ENCODE peak calls at places on chromosome 4, in four cellular contexts. E is Peyer's patch, I is Caco-2, Y is body of pancreas. T is an unnamed sample.

GRCh38 chr4:182826391-182826790 is 90.8 kb downstream of the DCTD start:
- DNase-seq in E (no peak), I (no peak), Y (no peak), T (no peak)

GRCh38 chr4:15894923-15895411 is 43.6 kb downstream of the FGFBP1 start:
- DNase-seq in E (no peak), I (no peak), Y (no peak), T (no peak)

GRCh38 chr4:86481429-86481828 is 112.7 kb upstream of the PTPN13 start:
- DNase-seq in E (no peak), I (no peak), Y (no peak), T (no peak)

GRCh38 chr4:156335721-156336120 is 382.1 kb upstream of the CTSO start:
- DNase-seq in E (no peak), I (no peak), Y (no peak), T (no peak)

GRCh38 chr4:148834804-148835598 is 392.8 kb upstream of the NR3C2 start:
- DNase-seq in E (no peak), I (no peak), Y (no peak), T (no peak)

GRCh38 chr4:48138936-48139335 is 4.9 kb upstream of the TXK start:
- DNase-seq in E (no peak), I (no peak), Y (no peak), T (peak; percentile 72)

GRCh38 chr4:147816382-147817254 is 84.7 kb downstream of the ARHGAP10 start:
- DNase-seq in E (no peak), I (no peak), Y (no peak), T (no peak)

GRCh38 chr4:106530816-106531215 is 162.2 kb upstream of the GIMD1 start:
- DNase-seq in E (no peak), I (no peak), Y (no peak), T (no peak)

GRCh38 chr4:1347410-1347864 is 429 bp downstream of the UVSSA start:
- DNase-seq in E (peak; percentile 82), I (peak; percentile 71), Y (peak; percentile 76), T (no peak)

GRCh38 chr4:124631760-124632159 is 80.8 kb downstream of the ANKRD50 start:
- DNase-seq in E (no peak), I (peak; percentile 64), Y (peak; percentile 65), T (no peak)

GRCh38 chr4:70863099-70863790 is 23.6 kb upstream of the GRSF1 start:
- DNase-seq in E (no peak), I (no peak), Y (no peak), T (no peak)

GRCh38 chr4:119665718-119666117 is 37.1 kb upstream of the PDE5A start:
- DNase-seq in E (no peak), I (no peak), Y (no peak), T (no peak)

GRCh38 chr4:108446554-108446953 is 173.8 kb upstream of the RPL34 start:
- DNase-seq in E (peak; percentile 74), I (peak; percentile 93), Y (no peak), T (no peak)

GRCh38 chr4:25792200-25792791 is 70.5 kb downstream of the SEL1L3 start:
- DNase-seq in E (peak; percentile 68), I (peak; percentile 43), Y (peak; percentile 77), T (no peak)

GRCh38 chr4:85210353-85210752 is 243.9 kb upstream of the WDFY3 start:
- DNase-seq in E (no peak), I (no peak), Y (no peak), T (no peak)

GRCh38 chr4:183285886-183286285 is 34.2 kb downstream of the CLDN22 start:
- DNase-seq in E (no peak), I (no peak), Y (no peak), T (no peak)

GRCh38 chr4:90546114-90546513 is 418.9 kb downstream of the CCSER1 start:
- DNase-seq in E (no peak), I (no peak), Y (no peak), T (no peak)

GRCh38 chr4:11687727-11688126 is 259.0 kb upstream of the HS3ST1 start:
- DNase-seq in E (no peak), I (no peak), Y (no peak), T (no peak)

GRCh38 chr4:186617921-186618320 is 62.6 kb upstream of the MTNR1A start:
- DNase-seq in E (no peak), I (no peak), Y (no peak), T (no peak)

GRCh38 chr4:123090886-123091285 is 168.5 kb upstream of the NUDT6 start:
- DNase-seq in E (no peak), I (no peak), Y (no peak), T (no peak)

GRCh38 chr4:5165419-5166369 is 114.4 kb downstream of the STK32B start:
- DNase-seq in E (no peak), I (no peak), Y (no peak), T (no peak)

GRCh38 chr4:138175337-138175794 is 66.8 kb downstream of the SLC7A11 start:
- DNase-seq in E (no peak), I (no peak), Y (peak; percentile 64), T (no peak)

GRCh38 chr4:67725981-67726380 is 25.0 kb upstream of the UBA6 start:
- DNase-seq in E (no peak), I (no peak), Y (no peak), T (no peak)

GRCh38 chr4:1409079-1409805 is 3.0 kb upstream of the NKX1-1 start:
- DNase-seq in E (no peak), I (no peak), Y (no peak), T (no peak)

GRCh38 chr4:41394362-41394960 is 137.7 kb downstream of the UCHL1 start:
- DNase-seq in E (no peak), I (no peak), Y (no peak), T (no peak)

DNA sequence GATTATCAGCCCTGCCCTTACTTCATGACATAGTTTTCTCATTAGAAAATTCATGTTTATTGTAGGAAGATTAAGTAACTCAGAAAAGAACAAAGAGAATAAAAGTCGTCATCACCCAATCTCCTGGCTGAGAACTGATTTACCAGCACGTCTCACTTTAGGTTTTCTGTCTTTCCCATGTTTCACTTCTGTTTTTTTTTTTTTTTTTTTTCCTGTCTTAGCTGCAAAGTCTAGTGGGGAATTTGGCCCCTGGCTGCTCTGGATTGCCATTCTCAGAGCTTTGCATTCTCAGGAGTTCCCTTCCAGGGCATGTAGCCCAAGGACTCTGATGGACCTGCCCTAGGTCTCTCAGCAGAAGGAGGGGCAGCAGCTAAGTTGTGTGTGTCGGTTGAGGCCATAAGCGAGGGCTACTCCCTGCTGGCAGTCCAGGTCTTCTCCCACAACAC is 57.8 kb downstream of the TMEM131L start:
- DNase-seq in E (no peak), I (no peak), Y (peak; percentile 37), T (no peak)
- H3K4me1 ChIP-seq in E (peaks cover 6% of the 10 kb centered on the region), I (peaks cover 54% of the 10 kb centered on the region), Y (peaks cover 95% of the 10 kb centered on the region), T (peaks cover 93% of the 10 kb centered on the region)

GRCh38 chr4:30842689-30843088 is 122.5 kb downstream of the PCDH7 start:
- DNase-seq in E (no peak), I (no peak), Y (no peak), T (no peak)

GRCh38 chr4:30842142-30842541 is 122.0 kb downstream of the PCDH7 start:
- DNase-seq in E (no peak), I (no peak), Y (no peak), T (no peak)

GRCh38 chr4:30838346-30838745 is 118.2 kb downstream of the PCDH7 start:
- DNase-seq in E (no peak), I (no peak), Y (no peak), T (no peak)

GRCh38 chr4:30839583-30840520 is 119.7 kb downstream of the PCDH7 start:
- DNase-seq in E (no peak), I (no peak), Y (no peak), T (no peak)

GRCh38 chr4:30840571-30840970 is 120.4 kb downstream of the PCDH7 start:
- DNase-seq in E (no peak), I (no peak), Y (no peak), T (no peak)
- H3K4me1 ChIP-seq in E (no peaks in the 10 kb centered on the region), I (peaks cover 61% of the 10 kb centered on the region), Y (no peaks in the 10 kb centered on the region), T (no peaks in the 10 kb centered on the region)

DNA sequence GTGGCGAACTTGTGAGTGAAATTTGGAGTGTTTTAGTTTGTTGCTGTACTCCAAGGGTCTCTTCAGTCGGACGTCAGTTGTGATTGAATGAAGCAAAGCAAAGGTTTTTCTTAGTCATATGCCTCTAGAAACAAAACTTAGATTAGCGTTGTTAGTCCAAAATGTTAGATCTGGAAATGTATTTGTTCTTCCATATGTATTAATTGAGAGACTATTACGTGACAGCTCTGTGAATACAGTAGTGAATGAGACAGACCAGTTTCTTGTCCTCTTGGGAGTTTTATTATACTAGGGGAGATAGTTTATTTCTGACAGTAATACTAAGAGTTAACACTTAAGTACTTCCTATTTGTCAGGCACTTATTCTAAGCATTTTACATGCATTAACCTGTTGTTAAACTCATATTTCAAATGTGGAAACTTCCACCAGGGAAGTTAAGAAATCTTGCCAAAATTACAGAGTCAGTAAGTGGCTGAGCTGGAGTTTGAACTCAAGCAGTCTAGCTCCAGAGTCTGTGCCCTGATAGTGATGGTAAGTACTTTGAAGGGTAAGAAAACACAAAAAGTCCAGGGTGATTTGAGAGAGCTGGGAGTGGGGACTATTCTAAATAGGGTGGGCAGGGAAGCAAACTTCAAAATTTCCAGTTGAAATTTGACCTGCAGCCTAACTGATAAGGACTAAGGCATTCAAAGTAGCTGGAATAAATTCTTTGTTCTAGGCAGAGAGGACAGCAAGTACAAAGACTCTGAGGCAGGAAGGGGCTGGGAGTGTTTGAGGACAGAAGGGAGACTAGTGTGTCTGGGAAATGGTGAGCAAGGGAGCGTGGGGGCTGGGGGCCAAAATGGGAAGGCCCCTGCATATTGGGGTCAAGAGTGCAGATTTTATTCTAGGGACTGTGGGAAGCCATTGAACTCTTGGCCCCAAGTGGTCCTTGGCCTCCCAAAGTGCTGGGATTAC is 17.0 kb downstream of the ADD1 start:
- DNase-seq in E (no peak), I (peak; percentile 81), Y (peak; percentile 31), T (no peak)
- H3K4me1 ChIP-seq in E (no peaks in the 10 kb centered on the region), I (peaks cover 83% of the 10 kb centered on the region), Y (peaks cover 84% of the 10 kb centered on the region), T (peaks cover 59% of the 10 kb centered on the region)

GRCh38 chr4:13920111-13920875 is 292.8 kb upstream of the BOD1L1 start:
- DNase-seq in E (no peak), I (no peak), Y (no peak), T (no peak)
- H3K4me1 ChIP-seq in E (no peaks in the 10 kb centered on the region), I (peaks cover 9% of the 10 kb centered on the region), Y (no peaks in the 10 kb centered on the region), T (no peaks in the 10 kb centered on the region)

GRCh38 chr4:77074961-77075855 is 581 bp downstream of the CCNI start:
- DNase-seq in E (peak; percentile 79), I (peak; percentile 74), Y (peak; percentile 69), T (peak; percentile 83)

GRCh38 chr4:77073981-77074865 is 1.6 kb downstream of the CCNI start:
- DNase-seq in E (no peak), I (no peak), Y (no peak), T (no peak)

GRCh38 chr4:77073106-77073858 is 2.5 kb downstream of the CCNI start:
- DNase-seq in E (no peak), I (no peak), Y (no peak), T (no peak)

GRCh38 chr4:77075869-77076801 is at the start of gene CCNI:
- DNase-seq in E (peak; percentile 97), I (peak; percentile 94), Y (peak; percentile 97), T (peak; percentile 96)

GRCh38 chr4:77072195-77072753 is 3.5 kb downstream of the CCNI start:
- DNase-seq in E (no peak), I (peak; percentile 68), Y (peak; percentile 54), T (peak; percentile 10)
- H3K4me1 ChIP-seq in E (no peaks in the 10 kb centered on the region), I (peaks cover 20% of the 10 kb centered on the region), Y (peaks cover 49% of the 10 kb centered on the region), T (peaks cover 45% of the 10 kb centered on the region)